ENCODE peak calls at places on chromosomes 12 and 14, in five cellular contexts. Y, P, W, Z and D are unnamed samples.

GRCh38 chr12:93000026-93000425 is 70.9 kb upstream of the EEA1 start:
- DNase-seq in Y (no peak), P (no peak), W (no peak), Z (no peak), D (no peak)

GRCh38 chr12:126668538-126668937 is 1598.4 kb upstream of the TMEM132C start:
- DNase-seq in Y (no peak), P (no peak), W (no peak), Z (no peak), D (peak)

GRCh38 chr12:11581179-11581755 is 68.2 kb upstream of the ETV6 start:
- DNase-seq in Y (no peak), P (peak), W (peak), Z (peak), D (peak)

GRCh38 chr14:104206281-104206904 is 68.0 kb downstream of the KIF26A start:
- DNase-seq in Y (no peak), P (no peak), W (no peak), Z (no peak), D (no peak)

GRCh38 chr12:96487214-96487613 is 2.2 kb upstream of the CFAP54 start:
- DNase-seq in Y (no peak), P (peak), W (peak), Z (no peak), D (peak)

GRCh38 chr14:24315807-24316596 is 4.7 kb downstream of the LTB4R start:
- DNase-seq in Y (no peak), P (peak), W (no peak), Z (no peak), D (no peak)

GRCh38 chr12:26821212-26821701 is 11.7 kb downstream of the ITPR2 start:
- DNase-seq in Y (no peak), P (peak), W (peak), Z (no peak), D (peak)

GRCh38 chr14:22812744-22813143 is 2.5 kb downstream of the SLC7A7 start:
- DNase-seq in Y (no peak), P (no peak), W (no peak), Z (no peak), D (no peak)

DNA sequence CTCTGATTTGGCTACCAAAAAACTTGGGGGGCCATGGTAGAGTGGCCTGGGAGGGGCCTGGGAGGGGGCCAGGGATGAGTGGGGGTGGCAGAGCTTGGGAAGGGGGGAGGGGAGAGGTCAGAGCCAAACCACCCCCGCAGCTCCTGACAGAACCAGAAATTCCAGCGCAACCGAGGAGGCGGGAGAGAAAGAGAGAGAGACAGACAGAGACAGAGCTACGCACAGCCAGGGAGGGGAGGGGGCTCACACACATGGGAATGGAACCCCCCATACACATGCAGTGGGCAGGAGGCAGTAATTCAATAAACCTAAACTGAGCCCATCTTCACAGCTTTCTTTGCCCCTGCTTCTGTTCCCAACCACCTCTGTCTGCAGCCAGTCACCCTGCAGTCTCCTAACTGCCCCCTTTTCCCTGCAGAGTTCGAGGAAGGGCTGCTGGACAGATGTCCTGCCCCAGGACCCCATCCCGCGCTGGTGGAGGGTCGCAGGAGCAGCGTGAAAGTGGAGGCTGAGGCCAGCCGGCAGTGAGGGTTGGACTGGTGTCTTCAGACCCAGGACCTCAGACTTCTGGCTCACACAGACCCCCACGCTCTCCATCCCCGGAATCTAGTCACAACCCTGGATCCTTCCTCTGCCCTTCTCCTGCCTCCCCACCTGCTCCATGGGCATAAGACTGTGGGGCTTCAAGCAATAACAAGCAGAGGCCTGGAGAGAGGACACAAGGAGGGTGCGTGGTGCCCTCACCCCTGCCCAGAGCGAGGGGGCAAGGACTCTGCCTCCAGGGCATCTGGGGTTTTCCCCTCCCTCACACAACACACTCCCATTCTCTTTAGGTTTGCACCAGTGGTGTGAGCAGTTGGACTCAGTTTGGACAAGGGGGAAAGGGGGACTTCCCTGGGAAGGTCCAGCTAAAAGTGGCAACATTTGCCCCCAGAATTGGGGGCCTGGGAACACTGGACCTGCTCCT is 5.6 kb downstream of the NAB2 start:
- DNase-seq in Y (no peak), P (no peak), W (no peak), Z (no peak), D (no peak)
- H3K27ac ChIP-seq in Y (peak), P (no peak), W (peak), Z (peak), D (peak)

GRCh38 chr14:89418452-89418851 is 1.4 kb upstream of the FOXN3 start:
- DNase-seq in Y (no peak), P (no peak), W (no peak), Z (no peak), D (no peak)
- H3K4me3 ChIP-seq in Y (peak), P (no peak), W (no peak), Z (peak), D (no peak)

DNA sequence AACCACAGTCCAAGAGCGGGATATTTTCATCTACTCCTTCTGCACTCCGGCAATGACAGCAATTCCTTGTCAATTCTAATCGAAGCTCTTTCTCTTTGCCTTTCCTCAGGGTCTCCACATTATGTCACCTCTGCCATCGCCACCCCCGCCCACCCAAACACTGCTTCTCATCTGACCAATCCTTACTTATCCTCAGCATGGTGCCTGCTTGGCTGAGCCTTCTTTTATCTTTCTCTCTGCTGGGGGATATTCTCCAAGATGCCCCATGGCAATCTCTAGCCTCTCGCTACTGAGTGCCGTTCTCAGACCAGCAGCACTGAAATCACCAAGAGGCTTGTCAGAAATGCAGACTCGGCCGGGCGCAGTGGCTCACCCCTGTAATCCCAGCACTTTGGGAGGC is 100.6 kb downstream of the PTPRB start:
- DNase-seq in Y (no peak), P (no peak), W (no peak), Z (no peak), D (no peak)
- H3K27ac ChIP-seq in Y (no peak), P (peak), W (no peak), Z (no peak), D (no peak)

DNA sequence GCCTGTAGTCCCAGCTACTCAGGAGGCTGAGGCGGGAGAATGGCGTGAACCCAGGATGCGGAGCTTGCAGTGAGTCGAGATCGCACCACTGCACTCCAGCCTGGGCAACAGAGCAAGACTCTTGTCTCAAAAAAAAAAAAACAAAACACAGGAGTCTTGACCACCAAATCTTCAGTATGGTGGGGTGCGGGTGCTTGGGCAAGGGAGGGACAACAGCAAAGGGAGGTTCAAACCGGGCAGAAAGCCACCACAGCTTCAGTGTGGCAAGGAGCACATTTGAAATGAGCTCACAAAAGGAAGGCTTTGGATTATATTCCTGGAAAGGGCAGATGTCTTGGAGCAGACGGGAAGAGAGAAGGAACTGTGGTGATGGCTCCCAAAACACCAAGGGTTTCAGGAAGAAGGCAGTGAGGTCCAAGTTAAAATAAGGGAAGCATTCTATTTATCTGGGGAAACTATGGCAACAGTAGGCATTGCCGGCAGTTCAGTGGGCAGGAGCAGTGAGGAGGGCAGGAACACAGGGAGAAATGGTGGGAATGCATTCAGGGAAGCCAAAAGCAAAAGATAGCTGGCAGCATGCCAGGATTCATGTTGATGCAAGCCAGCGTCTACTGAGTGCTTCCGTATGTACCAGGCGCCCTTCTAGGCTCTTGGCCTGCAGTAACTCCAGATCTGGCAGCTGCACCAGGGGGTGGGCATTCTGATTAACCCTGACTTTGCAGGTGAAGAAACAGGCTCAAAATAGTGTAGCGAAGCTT is 51.0 kb upstream of the SRSF5 start:
- DNase-seq in Y (peak), P (peak), W (peak), Z (no peak), D (peak)
- H3K4me3 ChIP-seq in Y (peak), P (no peak), W (no peak), Z (no peak), D (no peak)

GRCh38 chr14:77622562-77622961 is 6.1 kb upstream of the SPTLC2 start:
- DNase-seq in Y (no peak), P (no peak), W (no peak), Z (no peak), D (no peak)
- H3K27ac ChIP-seq in Y (no peak), P (no peak), W (no peak), Z (no peak), D (no peak)